ENCODE peak calls at places on chromosomes 5 and 9, in ten cellular contexts. V, O, E, H, T, B, Z, L, N and W are unnamed samples. For H3K4me1 and H3K27me3, the result is how much of the 10 kb centered on the place peaks cover.

GRCh38 chr9:136050706-136051567 is 44.2 kb downstream of the NACC2 start:
- DNase-seq in O (no peak), L (no peak), Z (no peak), E (no peak), B (no peak), N (no peak), H (no peak), V (peak), T (peak), W (no peak)

GRCh38 chr5:176671890-176672615 is 24.8 kb downstream of the TSPAN17 start:
- DNase-seq in O (no peak), T (no peak), V (no peak), E (no peak), N (no peak), L (no peak), H (no peak), B (no peak), Z (no peak), W (no peak)

GRCh38 chr5:61450880-61451279 is 118.8 kb downstream of the ZSWIM6 start:
- DNase-seq in L (no peak), T (no peak), E (no peak), N (no peak), H (peak), Z (no peak), O (no peak), V (peak), B (no peak), W (no peak)

GRCh38 chr9:101536938-101537337 is 3.3 kb downstream of the RNF20 start:
- DNase-seq in T (no peak), O (no peak), H (no peak), E (no peak), V (peak), L (no peak), Z (no peak), B (no peak), N (no peak), W (no peak)

GRCh38 chr5:132372122-132372521 is 2.6 kb downstream of the SLC22A5 start:
- DNase-seq in V (no peak), B (no peak), L (no peak), H (no peak), E (no peak), N (no peak), T (no peak), Z (no peak), O (no peak), W (no peak)

GRCh38 chr9:134328841-134329575 is 2.8 kb downstream of the RXRA start:
- DNase-seq in Z (no peak), V (no peak), O (peak), N (peak), T (peak), H (peak), E (peak), L (peak), B (peak), W (no peak)

GRCh38 chr5:90871356-90871755 is 312.8 kb downstream of the ADGRV1 start:
- DNase-seq in T (no peak), L (no peak), O (no peak), E (no peak), V (no peak), H (no peak), N (no peak), B (no peak), Z (no peak), W (no peak)

GRCh38 chr5:17113174-17113941 is 104.1 kb upstream of the BASP1 start:
- DNase-seq in Z (no peak), N (no peak), L (no peak), V (peak), T (no peak), B (no peak), H (no peak), E (no peak), O (no peak), W (no peak)

GRCh38 chr9:131899248-131899882 is 159.5 kb upstream of the RAPGEF1 start:
- DNase-seq in V (no peak), Z (no peak), T (no peak), O (no peak), E (no peak), N (no peak), L (no peak), H (no peak), B (no peak), W (no peak)

GRCh38 chr5:96823060-96823459 is 15.3 kb upstream of the ERAP1 start:
- DNase-seq in B (no peak), N (no peak), H (no peak), O (no peak), E (no peak), L (no peak), Z (no peak), V (no peak), T (no peak), W (no peak)

GRCh38 chr9:15513335-15513734 is 2.6 kb upstream of the PSIP1 start:
- DNase-seq in L (no peak), O (no peak), N (no peak), V (no peak), T (no peak), Z (no peak), E (no peak), H (no peak), B (no peak), W (no peak)

GRCh38 chr5:35859101-35859661 is 2.5 kb downstream of the IL7R start:
- DNase-seq in O (no peak), Z (no peak), E (no peak), N (no peak), V (peak), H (no peak), B (no peak), L (no peak), T (no peak), W (no peak)

GRCh38 chr9:30293231-30293630 is 2091.2 kb upstream of the ACO1 start:
- DNase-seq in T (no peak), H (no peak), O (no peak), V (no peak), B (no peak), Z (no peak), N (no peak), E (no peak), L (no peak), W (no peak)

GRCh38 chr5:1814183-1815020 is 13.2 kb downstream of the NDUFS6 start:
- DNase-seq in L (no peak), Z (peak), H (no peak), N (no peak), V (no peak), O (no peak), T (no peak), B (no peak), E (no peak), W (no peak)

GRCh38 chr9:78871452-78872331 is 574.8 kb downstream of the PSAT1 start:
- DNase-seq in L (no peak), Z (no peak), T (no peak), V (peak), N (no peak), H (no peak), B (no peak), E (no peak), O (no peak), W (no peak)

GRCh38 chr9:124320062-124320973 is 62.6 kb downstream of the NEK6 start:
- DNase-seq in B (peak), L (peak), V (peak), O (peak), H (peak), N (peak), T (peak), Z (no peak), E (peak), W (no peak)

GRCh38 chr5:151688406-151688805 is 1.7 kb upstream of the SPARC start:
- DNase-seq in E (no peak), L (no peak), V (no peak), N (no peak), H (no peak), T (no peak), O (no peak), B (no peak), Z (no peak), W (no peak)

GRCh38 chr5:150560401-150561191 is 52.7 kb downstream of the NDST1 start:
- DNase-seq in L (peak), V (peak), O (peak), B (peak), T (peak), E (peak), H (peak), Z (peak), N (peak), W (peak)

GRCh38 chr9:96720435-96720834 is 57.5 kb downstream of the ZNF510 start:
- DNase-seq in E (no peak), V (no peak), B (no peak), N (no peak), L (no peak), T (no peak), H (no peak), O (no peak), Z (no peak), W (no peak)

GRCh38 chr5:127229185-127229889 is 61.3 kb upstream of the MEGF10 start:
- DNase-seq in N (peak), H (peak), T (peak), V (peak), B (peak), L (peak), O (peak), Z (peak), E (peak), W (no peak)

GRCh38 chr5:10567781-10568321 is 4.0 kb downstream of the ANKRD33B start:
- DNase-seq in T (no peak), Z (no peak), B (no peak), V (peak), O (no peak), E (no peak), N (no peak), L (no peak), H (no peak), W (no peak)

GRCh38 chr5:113179156-113179555 is 202.6 kb downstream of the DCP2 start:
- DNase-seq in Z (no peak), H (no peak), L (no peak), E (no peak), V (no peak), N (no peak), T (no peak), O (no peak), B (no peak), W (no peak)

GRCh38 chr5:143582869-143583268 is 179.4 kb upstream of the NR3C1 start:
- DNase-seq in T (no peak), B (no peak), N (no peak), L (no peak), O (no peak), E (no peak), V (peak), Z (no peak), H (no peak), W (no peak)

GRCh38 chr5:146878471-146879172 is at the start of gene PPP2R2B:
- DNase-seq in V (peak), T (no peak), E (peak), L (peak), Z (peak), B (no peak), N (peak), O (peak), H (no peak), W (no peak)

GRCh38 chr9:131660466-131661405 is 79.1 kb downstream of the RAPGEF1 start:
- DNase-seq in Z (no peak), B (no peak), H (no peak), O (no peak), L (no peak), N (no peak), V (no peak), E (no peak), T (no peak), W (no peak)

GRCh38 chr5:129745997-129746396 is 1.9 kb upstream of the MINAR2 start:
- DNase-seq in H (no peak), V (no peak), B (no peak), N (no peak), L (no peak), Z (no peak), O (no peak), T (no peak), E (no peak), W (no peak)

GRCh38 chr5:150317048-150318003 is 14.6 kb upstream of the ARSI start:
- DNase-seq in V (peak), L (no peak), H (no peak), O (no peak), B (peak), T (peak), N (no peak), E (peak), Z (no peak), W (no peak)

GRCh38 chr5:151601376-151601775 is 10.2 kb upstream of the FAT2 start:
- DNase-seq in V (no peak), B (no peak), H (no peak), N (no peak), O (no peak), T (no peak), E (no peak), Z (no peak), L (no peak), W (no peak)

GRCh38 chr5:73008831-73009230 is 53.0 kb downstream of the FCHO2 start:
- DNase-seq in T (no peak), Z (no peak), O (no peak), B (no peak), E (no peak), N (no peak), V (no peak), H (no peak), L (no peak), W (no peak)

GRCh38 chr5:41649659-41650058 is 139.3 kb upstream of the PLCXD3 start:
- DNase-seq in H (no peak), E (peak), T (no peak), N (no peak), O (no peak), Z (no peak), L (no peak), B (no peak), V (peak), W (no peak)

GRCh38 chr5:159208508-159209437 is 580 bp downstream of the RNF145 start:
- DNase-seq in O (peak), B (peak), E (peak), N (peak), V (peak), H (peak), T (peak), Z (peak), L (peak), W (no peak)

GRCh38 chr5:20286512-20286911 is 298.5 kb upstream of the CDH18 start:
- DNase-seq in E (no peak), V (peak), O (no peak), L (no peak), B (no peak), H (no peak), Z (no peak), N (no peak), T (no peak), W (no peak)

GRCh38 chr5:179906294-179906794 is 1.4 kb downstream of the TBC1D9B start:
- DNase-seq in H (no peak), O (no peak), Z (no peak), V (no peak), L (no peak), N (no peak), T (no peak), B (no peak), E (no peak), W (no peak)

GRCh38 chr5:73693573-73694061 is 67.6 kb downstream of the ARHGEF28 start:
- DNase-seq in L (no peak), T (peak), V (peak), H (no peak), E (peak), Z (no peak), B (no peak), N (peak), O (no peak), W (no peak)

GRCh38 chr9:68560131-68560844 is 19.6 kb upstream of the TMEM252 start:
- DNase-seq in N (peak), B (peak), Z (peak), E (peak), L (peak), V (peak), O (peak), H (no peak), T (peak), W (no peak)

GRCh38 chr9:134291452-134291881 is 34.8 kb upstream of the RXRA start:
- DNase-seq in O (no peak), E (no peak), Z (no peak), L (no peak), N (no peak), B (no peak), V (no peak), T (no peak), H (no peak), W (no peak)

GRCh38 chr9:105608685-105609598 is 51.0 kb downstream of the FKTN start:
- DNase-seq in T (no peak), B (no peak), H (peak), N (no peak), L (no peak), O (no peak), E (no peak), V (peak), Z (no peak), W (no peak)

GRCh38 chr5:56429110-56429561 is 196.0 kb upstream of the ANKRD55 start:
- DNase-seq in E (peak), O (peak), N (no peak), T (no peak), V (no peak), H (no peak), Z (no peak), L (peak), B (no peak), W (no peak)

GRCh38 chr9:3708751-3709150 is 182.9 kb upstream of the RFX3 start:
- DNase-seq in T (no peak), O (no peak), N (no peak), L (no peak), E (peak), Z (no peak), H (no peak), V (peak), B (no peak), W (no peak)

GRCh38 chr5:141508808-141509611 is 20.1 kb downstream of the PCDHGC5 start:
- DNase-seq in O (peak), Z (peak), V (peak), B (peak), H (no peak), E (peak), N (peak), T (peak), L (no peak), W (no peak)

GRCh38 chr5:74973694-74974093 is 78.7 kb downstream of the GCNT4 start:
- DNase-seq in V (no peak), E (no peak), Z (no peak), O (no peak), H (no peak), N (no peak), T (no peak), B (no peak), L (no peak), W (no peak)

GRCh38 chr5:74974451-74975089 is 77.8 kb downstream of the GCNT4 start:
- DNase-seq in B (no peak), N (no peak), O (no peak), H (no peak), E (no peak), Z (no peak), V (no peak), L (no peak), T (no peak), W (no peak)

GRCh38 chr5:74975582-74975981 is 76.8 kb downstream of the GCNT4 start:
- DNase-seq in E (no peak), N (no peak), B (no peak), H (no peak), O (no peak), L (no peak), Z (no peak), T (no peak), V (no peak), W (no peak)

GRCh38 chr5:74977475-74977874 is 74.9 kb downstream of the GCNT4 start:
- DNase-seq in L (no peak), V (no peak), O (no peak), Z (no peak), N (no peak), E (no peak), T (no peak), B (no peak), H (no peak), W (no peak)

GRCh38 chr5:74971947-74972460 is 80.4 kb downstream of the GCNT4 start:
- DNase-seq in L (no peak), V (no peak), N (no peak), T (no peak), O (no peak), B (no peak), H (no peak), Z (no peak), E (no peak), W (no peak)
- TF ChIP-seq POLR2A in L (no peak), V (no peak), N (no peak), T (no peak), O (no peak), B (no peak), H (no peak), Z (no peak), E (no peak), W (no peak)

GRCh38 chr9:95074632-95075269 is 242.8 kb downstream of the FANCC start:
- DNase-seq in T (no peak), V (no peak), L (peak), O (no peak), Z (no peak), B (no peak), E (no peak), N (no peak), H (no peak), W (no peak)

GRCh38 chr9:95075700-95076099 is 241.8 kb downstream of the FANCC start:
- DNase-seq in H (no peak), O (no peak), Z (no peak), V (no peak), N (no peak), T (no peak), L (peak), B (no peak), E (no peak), W (no peak)

GRCh38 chr9:95073042-95073607 is 244.4 kb downstream of the FANCC start:
- DNase-seq in H (no peak), V (no peak), L (peak), N (no peak), E (no peak), Z (no peak), T (no peak), B (no peak), O (no peak), W (no peak)

GRCh38 chr9:95071925-95072324 is 245.6 kb downstream of the FANCC start:
- DNase-seq in E (no peak), T (no peak), L (no peak), O (no peak), H (no peak), N (no peak), Z (no peak), V (no peak), B (no peak), W (no peak)

GRCh38 chr9:95073918-95074317 is 243.6 kb downstream of the FANCC start:
- DNase-seq in O (no peak), T (no peak), E (no peak), N (no peak), H (no peak), B (no peak), V (no peak), L (peak), Z (no peak), W (no peak)
- H3K4me1 ChIP-seq in O (half or more), T (under half), E (half or more), N (half or more), H (under half), B (half or more), V (under half), L (half or more), Z (half or more), W (half or more)

DNA sequence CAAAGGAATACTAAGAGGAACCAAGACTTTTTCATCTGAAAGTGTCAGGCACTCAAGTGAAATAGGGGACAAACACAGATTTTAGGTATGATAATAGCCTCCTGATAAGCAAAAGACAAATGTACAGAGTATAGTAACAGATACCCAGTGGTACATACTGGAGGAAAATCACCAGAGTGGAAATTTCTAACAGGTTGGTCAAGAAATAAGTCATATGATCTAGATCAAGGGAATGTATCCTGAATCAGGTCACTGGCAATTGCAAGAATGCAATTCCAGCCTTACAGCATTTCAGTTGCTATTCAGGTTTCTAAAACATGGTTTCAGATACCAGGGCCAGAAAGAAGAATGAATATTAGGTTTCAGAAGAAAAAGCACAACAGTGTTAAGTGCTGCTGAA is 82.2 kb upstream of the SLCO6A1 start:
- DNase-seq in B (no peak), T (no peak), E (no peak), L (no peak), O (no peak), H (no peak), N (no peak), V (no peak), Z (no peak), W (no peak)
- H3K27me3 ChIP-seq in B (under half), T (under half), E (under half), L (under half), O (under half), H (under half), N (under half), V (under half), Z (under half), W (under half)

DNA sequence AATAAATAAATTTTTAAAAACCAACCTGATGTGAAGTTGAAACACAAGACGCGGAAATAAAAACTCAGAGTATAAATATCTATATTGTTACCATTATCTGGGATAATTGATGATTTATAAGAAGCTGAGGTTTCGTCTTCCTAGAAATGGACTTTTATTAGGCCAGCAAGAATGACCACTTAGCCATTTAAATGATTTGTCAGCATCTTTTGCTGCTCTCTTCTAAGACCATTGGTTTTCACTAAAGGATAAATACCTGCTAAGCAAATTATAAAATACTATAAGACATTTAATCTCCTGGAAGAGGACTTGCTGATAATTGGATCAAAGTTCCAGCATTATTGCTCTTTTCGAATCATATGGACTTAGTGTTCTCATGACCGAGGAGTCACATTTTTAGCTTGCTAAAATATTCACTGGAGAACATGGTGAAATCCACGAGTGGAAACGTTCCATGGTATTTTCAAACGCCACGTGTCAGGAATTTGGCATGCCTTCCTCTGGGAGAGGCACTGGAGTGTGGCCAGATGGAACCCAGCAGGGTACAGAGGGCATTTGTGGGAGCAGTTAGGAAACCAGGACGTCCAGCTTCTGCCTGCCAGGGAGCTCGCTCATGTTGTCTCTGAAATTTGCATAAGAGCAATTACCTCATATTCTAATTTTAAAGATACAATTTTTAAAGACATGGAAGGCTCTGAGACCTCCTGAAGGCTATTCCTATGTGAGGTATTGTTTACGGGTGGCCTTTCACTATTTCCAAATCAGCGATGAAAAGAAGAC is 43.1 kb downstream of the TNFAIP8 start:
- DNase-seq in V (no peak), O (peak), T (no peak), N (peak), B (peak), E (peak), Z (peak), H (no peak), L (peak), W (no peak)
- TF ChIP-seq POLR2A in V (no peak), O (no peak), T (no peak), N (no peak), B (no peak), E (no peak), Z (no peak), H (no peak), L (no peak), W (no peak)

GRCh38 chr5:65624025-65624569 is at the start of gene TRIM23:
- DNase-seq in V (peak), T (peak), H (peak), Z (peak), O (peak), E (peak), N (peak), L (peak), B (peak), W (peak)
- H3K4me1 ChIP-seq in V (under half), T (under half), H (under half), Z (under half), O (under half), E (under half), N (under half), L (under half), B (under half), W (half or more)